ENCODE peak calls at places on chromosomes 11 and 22, in four cellular contexts. G is fibroblast of mammary gland, A is fibroblast of pulmonary artery, B is epithelial cell of esophagus. Y is an unnamed sample.
A peak's percentile ranks its signal among the peaks of the same experiment; 100 is the strongest.

GRCh38 chr22:36478966-36479365 is 2.5 kb downstream of the TXN2 start:
- DNase-seq in A (peak; percentile 26), B (no peak), G (no peak), Y (no peak)

GRCh38 chr11:1303196-1303821 is 6.1 kb downstream of the TOLLIP start:
- DNase-seq in G (no peak), B (peak; percentile 85), A (no peak), Y (no peak)

GRCh38 chr22:31085493-31085824 is 4.3 kb downstream of the SMTN start:
- DNase-seq in B (no peak), G (no peak), A (peak; percentile 59), Y (no peak)

GRCh38 chr11:16917941-16918340 is 96.3 kb downstream of the PLEKHA7 start:
- DNase-seq in A (peak; percentile 36), G (no peak), B (peak; percentile 91), Y (no peak)

GRCh38 chr11:10044618-10045017 is 249.4 kb downstream of the SBF2 start:
- DNase-seq in G (peak; percentile 30), A (peak; percentile 21), B (peak; percentile 40), Y (no peak)

GRCh38 chr11:204587-205109 is 2.6 kb downstream of the BET1L start:
- DNase-seq in G (no peak), A (no peak), B (no peak), Y (no peak)

GRCh38 chr11:126824035-126824607 is 176.4 kb downstream of the KIRREL3 start:
- DNase-seq in A (no peak), B (no peak), G (no peak), Y (no peak)

GRCh38 chr11:60924906-60925684 is 835 bp downstream of the TMEM132A start:
- DNase-seq in B (peak; percentile 8), G (no peak), A (no peak), Y (no peak)

GRCh38 chr11:1150769-1151365 is 6.9 kb upstream of the MUC5AC start:
- DNase-seq in A (peak; percentile 81), G (peak; percentile 55), B (no peak), Y (peak; percentile 28)

GRCh38 chr11:126383301-126384052 is 28.0 kb downstream of the ST3GAL4 start:
- DNase-seq in B (no peak), A (no peak), G (no peak), Y (no peak)

GRCh38 chr22:28648792-28649191 is 30.8 kb downstream of the TTC28 start:
- DNase-seq in A (no peak), G (no peak), B (no peak), Y (no peak)

GRCh38 chr22:40705918-40706682 is 26.8 kb downstream of the MCHR1 start:
- DNase-seq in G (no peak), B (no peak), A (no peak), Y (no peak)

GRCh38 chr11:27211370-27212127 is 151.5 kb downstream of the CCDC34 start:
- DNase-seq in G (no peak), A (no peak), B (no peak), Y (no peak)

GRCh38 chr11:76835928-76836612 is 24.6 kb upstream of the ACER3 start:
- DNase-seq in B (peak; percentile 42), A (peak; percentile 82), G (peak; percentile 86), Y (peak; percentile 74)

GRCh38 chr11:116829525-116830183 is at the start of gene APOC3:
- DNase-seq in B (no peak), A (peak; percentile 51), G (peak; percentile 49), Y (peak; percentile 20)

GRCh38 chr11:75151346-75152047 is 590 bp downstream of the SLCO2B1 start:
- DNase-seq in A (no peak), G (no peak), B (peak; percentile 23), Y (no peak)

GRCh38 chr22:35631597-35631996 is 14.5 kb upstream of the MB start:
- DNase-seq in B (peak; percentile 69), A (peak; percentile 56), G (peak; percentile 46), Y (peak; percentile 36)

GRCh38 chr11:32706985-32707736 is 87.3 kb downstream of the CCDC73 start:
- DNase-seq in G (peak; percentile 89), A (peak; percentile 72), B (peak; percentile 71), Y (peak; percentile 59)

GRCh38 chr11:68255526-68255925 is 16.2 kb downstream of the C11orf24 start:
- DNase-seq in A (no peak), G (peak; percentile 77), B (no peak), Y (no peak)

GRCh38 chr11:121757480-121758125 is 304.8 kb upstream of the SORL1-AS1 start:
- DNase-seq in A (no peak), G (no peak), B (peak; percentile 70), Y (no peak)
- TF ChIP-seq CTCF in A (no peak), G (no peak), B (no peak), Y (no peak)

DNA sequence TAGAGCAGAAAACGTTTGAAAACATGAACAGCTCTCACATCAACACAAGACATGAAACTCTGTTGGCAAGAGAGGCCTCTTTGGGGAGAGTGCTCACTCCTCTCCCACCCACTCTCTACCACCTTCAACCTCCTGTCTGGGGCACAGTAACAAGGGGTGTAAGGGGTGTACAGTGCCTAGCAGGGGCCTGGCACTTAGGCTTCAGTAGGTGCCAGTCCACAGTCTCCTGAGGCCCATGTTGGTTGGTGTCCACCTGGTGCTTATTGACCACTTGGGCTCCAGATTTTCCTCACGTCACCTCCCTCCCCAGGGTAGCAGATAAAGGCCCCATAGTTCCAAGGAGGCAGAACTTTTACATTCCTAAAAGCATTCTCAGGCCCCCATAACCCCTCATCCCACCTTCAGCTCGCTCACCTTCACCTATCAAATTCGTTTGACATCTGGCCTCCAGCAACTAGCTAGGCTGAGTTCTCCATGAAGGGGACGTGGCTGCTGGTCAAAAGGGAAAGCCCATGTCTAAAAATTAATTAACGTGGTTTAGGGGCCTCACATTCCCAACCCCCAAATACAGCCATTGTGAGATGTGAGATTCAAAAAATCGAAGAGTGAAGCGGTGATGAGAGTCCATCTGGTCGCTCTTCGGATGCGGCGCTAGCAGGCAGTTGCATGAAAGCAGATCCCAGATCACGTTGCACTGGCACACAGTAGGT is 712 bp upstream of the MED15 start:
- DNase-seq in A (no peak), B (no peak), G (no peak), Y (no peak)
- H3K4me3 ChIP-seq in A (peak overlapping the region; percentile 96), B (peak overlapping the region; percentile 97), G (peak overlapping the region; percentile 79), Y (peak overlapping the region; percentile 66)

DNA sequence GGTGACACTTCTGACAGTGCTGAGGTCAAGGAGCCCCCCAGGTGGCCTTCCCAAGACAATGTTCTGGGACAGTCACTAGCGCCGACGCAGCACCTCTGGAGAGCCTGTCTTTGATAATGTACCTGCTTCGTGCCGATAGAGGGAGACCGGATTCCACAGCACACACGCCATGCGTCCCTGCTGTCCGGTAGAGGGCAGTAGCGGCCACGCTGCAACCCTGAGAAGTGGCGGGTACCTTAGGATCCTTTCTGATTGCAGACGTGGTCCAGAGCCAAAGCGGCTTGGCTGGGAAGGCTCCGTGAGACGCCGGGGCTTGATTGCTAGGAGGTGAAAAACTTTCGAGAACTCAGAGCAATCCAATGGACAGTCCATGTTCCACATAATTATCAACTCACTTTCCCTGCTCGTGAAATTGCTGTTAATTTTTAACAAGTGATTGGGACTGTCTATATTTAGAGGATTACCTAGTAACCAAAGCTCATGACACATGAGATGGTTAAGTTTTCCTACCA is 11.4 kb upstream of the BARX2 start:
- DNase-seq in B (peak; percentile 92), A (peak; percentile 88), G (peak; percentile 81), Y (peak; percentile 82)
- TF ChIP-seq CTCF in B (peak; percentile 100), A (no peak), G (peak; percentile 100), Y (peak; percentile 100)

GRCh38 chr11:99068832-99069231 is 48.1 kb downstream of the CNTN5 start:
- DNase-seq in B (peak; percentile 40), A (no peak), G (no peak), Y (no peak)

GRCh38 chr11:99066609-99067008 is 45.9 kb downstream of the CNTN5 start:
- DNase-seq in A (no peak), B (no peak), G (no peak), Y (no peak)

DNA sequence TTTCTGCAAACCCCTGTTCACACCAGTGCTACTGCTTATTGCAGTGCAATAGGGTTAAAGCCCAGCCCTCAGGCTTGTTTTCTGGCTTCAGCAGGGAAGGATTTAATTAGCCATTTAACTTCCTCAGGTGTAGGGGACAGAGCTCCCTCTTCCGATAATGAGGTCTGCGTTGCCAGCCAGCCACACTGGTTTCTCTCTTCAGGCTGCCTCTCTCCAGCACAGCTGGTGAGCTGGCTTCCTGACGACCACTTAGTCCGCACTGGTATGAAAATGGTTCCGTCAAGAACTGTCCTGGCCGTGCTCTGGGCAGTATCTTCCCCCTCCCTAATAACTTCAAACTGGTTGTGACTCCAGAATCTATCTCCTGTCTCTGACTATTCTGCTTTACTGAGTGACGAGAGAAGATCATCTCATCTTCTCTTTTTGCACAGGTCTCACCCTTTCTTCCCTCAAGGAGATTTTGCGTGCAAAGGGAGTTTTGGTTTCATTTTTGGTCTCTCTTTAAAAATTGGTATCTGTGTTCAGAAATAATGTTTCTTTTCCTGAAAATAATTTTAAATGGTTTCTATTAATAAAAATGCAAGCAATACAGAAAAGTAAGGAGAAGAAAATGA is 49.2 kb downstream of the CNTN5 start:
- DNase-seq in B (peak; percentile 23), G (peak; percentile 8), A (peak; percentile 32), Y (no peak)
- H3K4me3 ChIP-seq in B (peak overlapping the region; percentile 16), G (peak overlapping the region; percentile 1), A (peak overlapping the region; percentile 62), Y (peak overlapping the region; percentile 51)

GRCh38 chr11:36431429-36432092 is 78.5 kb downstream of the TRAF6 start:
- DNase-seq in A (peak; percentile 99), B (peak; percentile 97), G (peak; percentile 95), Y (peak; percentile 97)
- TF ChIP-seq CTCF in A (peak; percentile 26), B (peak; percentile 26), G (peak; percentile 22), Y (peak; percentile 28)

GRCh38 chr11:20821046-20821445 is 151.7 kb downstream of the NELL1 start:
- DNase-seq in B (no peak), A (no peak), G (no peak), Y (no peak)
- H3K4me3 ChIP-seq in B (no peak overlapping the region), A (no peak overlapping the region), G (no peak overlapping the region), Y (no peak overlapping the region)

Y was measured in fibroblast of villous mesenchyme.